ENCODE peak calls at places on chromosome 16, in nine cellular contexts. O is astrocyte of the spinal cord; P is GM12865; L is adrenal gland; H is AG10803; V is esophagus squamous epithelium; C is mammary epithelial cell; F is bronchial epithelial cell; T is CD8-positive, alpha-beta T cell. Q is an unnamed sample.

GRCh38 chr16:58236231-58236690 is 38.4 kb upstream of the CSNK2A2 start:
- DNase-seq in O (peak; percentile 39), P (peak; percentile 76), L (peak; percentile 61), H (peak; percentile 48), V (no peak), C (peak; percentile 61), F (peak; percentile 68), T (peak; percentile 10), Q (peak; percentile 58)

GRCh38 chr16:11306997-11307638 is 26.0 kb upstream of the PRM1 start:
- DNase-seq in O (no peak), P (peak; percentile 76), L (no peak), H (no peak), V (no peak), C (no peak), F (peak; percentile 11), T (no peak), Q (no peak)

GRCh38 chr16:27235938-27236245 is 32.6 kb downstream of the KDM8 start:
- DNase-seq in O (no peak), P (no peak), L (no peak), H (no peak), V (no peak), C (no peak), F (no peak), T (no peak), Q (no peak)

GRCh38 chr16:69741519-69741918 is 13.2 kb downstream of the NOB1 start:
- DNase-seq in O (peak; percentile 40), P (no peak), L (no peak), H (no peak), V (no peak), C (peak; percentile 16), F (peak; percentile 49), T (no peak), Q (peak; percentile 51)

GRCh38 chr16:47416869-47417268 is 44.0 kb downstream of the ITFG1 start:
- DNase-seq in O (no peak), P (no peak), L (no peak), H (no peak), V (no peak), C (no peak), F (no peak), T (no peak), Q (no peak)

GRCh38 chr16:73311857-73312723 is 264.2 kb upstream of the ZFHX3 start:
- DNase-seq in O (no peak), P (no peak), L (peak; percentile 62), H (no peak), V (no peak), C (no peak), F (no peak), T (no peak), Q (no peak)

GRCh38 chr16:48405907-48406306 is 20.7 kb upstream of the SIAH1 start:
- DNase-seq in O (no peak), P (no peak), L (no peak), H (no peak), V (no peak), C (no peak), F (no peak), T (no peak), Q (no peak)

GRCh38 chr16:80299416-80299815 is 241.4 kb upstream of the DYNLRB2 start:
- DNase-seq in O (no peak), P (no peak), L (no peak), H (peak; percentile 46), V (no peak), C (no peak), F (no peak), T (no peak), Q (no peak)

GRCh38 chr16:88009566-88010342 is 58.5 kb downstream of the BANP start:
- DNase-seq in O (no peak), P (no peak), L (no peak), H (no peak), V (no peak), C (no peak), F (no peak), T (no peak), Q (no peak)

GRCh38 chr16:22050963-22051362 is 41.4 kb upstream of the VWA3A start:
- DNase-seq in O (no peak), P (no peak), L (no peak), H (no peak), V (no peak), C (peak; percentile 71), F (peak; percentile 68), T (no peak), Q (no peak)

GRCh38 chr16:68921654-68922053 is 78.3 kb downstream of the TANGO6 start:
- DNase-seq in O (peak; percentile 51), P (no peak), L (no peak), H (no peak), V (no peak), C (peak; percentile 96), F (peak; percentile 99), T (no peak), Q (peak; percentile 51)

GRCh38 chr16:54605536-54606066 is 319.0 kb upstream of the IRX3 start:
- DNase-seq in O (no peak), P (no peak), L (no peak), H (no peak), V (no peak), C (no peak), F (no peak), T (no peak), Q (no peak)

GRCh38 chr16:57029161-57030160 is 40.1 kb downstream of the NLRC5 start:
- DNase-seq in O (peak; percentile 79), P (no peak), L (no peak), H (peak; percentile 40), V (no peak), C (peak; percentile 60), F (peak; percentile 84), T (no peak), Q (peak; percentile 53)

GRCh38 chr16:55294947-55295346 is 29.1 kb upstream of the IRX6 start:
- DNase-seq in O (no peak), P (no peak), L (no peak), H (peak; percentile 56), V (no peak), C (peak; percentile 59), F (peak; percentile 59), T (no peak), Q (peak; percentile 7)

GRCh38 chr16:51952500-51952899 is 594.4 kb downstream of the TOX3 start:
- DNase-seq in O (no peak), P (no peak), L (no peak), H (peak; percentile 5), V (no peak), C (no peak), F (no peak), T (no peak), Q (no peak)

GRCh38 chr16:50683689-50684374 is 2.7 kb upstream of the SNX20 start:
- DNase-seq in O (no peak), P (peak; percentile 92), L (no peak), H (no peak), V (no peak), C (no peak), F (no peak), T (peak; percentile 17), Q (no peak)

DNA sequence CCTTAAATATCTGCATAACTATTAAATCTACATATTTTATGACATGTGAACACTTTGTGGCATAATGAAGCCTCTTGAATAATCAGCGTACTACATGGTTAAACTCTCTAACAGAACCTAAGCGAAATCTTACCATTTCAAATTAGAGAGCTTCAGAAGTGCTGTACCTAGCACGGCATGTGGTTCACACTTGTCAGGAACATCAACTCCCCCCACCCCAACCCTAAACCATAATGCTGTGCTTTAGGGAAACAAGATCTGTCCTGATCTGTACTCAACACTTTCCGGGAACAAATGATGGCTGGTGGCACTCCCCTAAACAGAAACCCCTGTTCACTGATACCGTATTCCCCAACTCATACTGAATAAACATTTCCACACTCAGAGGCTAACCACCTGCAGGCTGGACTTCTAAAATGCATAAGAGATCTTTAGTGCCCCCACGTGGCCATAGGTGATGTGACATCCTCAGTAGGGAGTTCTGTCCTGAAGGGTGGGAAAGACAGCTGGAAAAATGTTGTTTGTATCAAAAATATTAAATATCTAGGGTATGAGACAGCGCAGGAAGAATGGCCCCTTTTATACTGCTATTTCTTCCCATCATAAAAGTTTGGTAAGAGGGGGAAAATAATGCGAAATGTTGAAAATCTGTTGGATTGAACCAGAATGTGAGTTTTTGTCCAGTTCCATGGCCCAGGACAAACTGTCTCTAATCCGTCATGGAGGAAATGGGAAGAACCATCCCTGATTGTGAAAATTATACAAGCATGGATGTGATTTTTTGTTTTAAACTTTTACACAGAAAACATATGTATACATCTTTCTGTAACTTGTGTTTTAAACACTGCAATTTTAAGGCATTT is 88.6 kb downstream of the USP31 start:
- DNase-seq in O (peak; percentile 73), P (peak; percentile 67), L (peak; percentile 63), H (peak; percentile 68), V (no peak), C (peak; percentile 57), F (peak; percentile 69), T (peak; percentile 5), Q (peak; percentile 72)
- TF ChIP-seq CTCF in O (peak; percentile 86), P (peak; percentile 82), L (peak; percentile 69), H (peak; percentile 97), V (peak; percentile 69), C (peak; percentile 90), F (peak; percentile 71), T (peak; percentile 82), Q (peak; percentile 86)

GRCh38 chr16:89944773-89945172 is 3.8 kb upstream of the DEF8 start:
- DNase-seq in O (no peak), P (peak; percentile 72), L (no peak), H (no peak), V (no peak), C (no peak), F (no peak), T (no peak), Q (no peak)
- TF ChIP-seq CTCF in O (no peak), P (no peak), L (no peak), H (no peak), V (no peak), C (no peak), F (no peak), T (no peak), Q (no peak)

GRCh38 chr16:23343643-23344612 is 41.8 kb downstream of the SCNN1B start:
- DNase-seq in O (no peak), P (no peak), L (no peak), H (no peak), V (no peak), C (no peak), F (no peak), T (no peak), Q (no peak)

GRCh38 chr16:23345237-23345636 is 43.1 kb downstream of the SCNN1B start:
- DNase-seq in O (no peak), P (no peak), L (no peak), H (no peak), V (no peak), C (no peak), F (no peak), T (no peak), Q (no peak)

GRCh38 chr16:23339781-23340180 is 37.7 kb downstream of the SCNN1B start:
- DNase-seq in O (no peak), P (no peak), L (no peak), H (no peak), V (no peak), C (peak; percentile 85), F (peak; percentile 47), T (no peak), Q (no peak)

GRCh38 chr16:23337836-23338550 is 35.9 kb downstream of the SCNN1B start:
- DNase-seq in O (no peak), P (no peak), L (no peak), H (no peak), V (no peak), C (no peak), F (no peak), T (no peak), Q (no peak)

GRCh38 chr16:23342083-23342640 is 40.1 kb downstream of the SCNN1B start:
- DNase-seq in O (no peak), P (no peak), L (no peak), H (no peak), V (no peak), C (no peak), F (peak; percentile 15), T (no peak), Q (no peak)
- TF ChIP-seq CTCF in O (no peak), P (no peak), L (no peak), H (no peak), V (no peak), C (no peak), F (no peak), T (no peak), Q (no peak)

GRCh38 chr16:6725634-6726331 is 606.9 kb upstream of the RBFOX1 start:
- DNase-seq in O (no peak), P (no peak), L (no peak), H (no peak), V (no peak), C (no peak), F (no peak), T (no peak), Q (no peak)
- TF ChIP-seq CTCF in O (no peak), P (no peak), L (no peak), H (no peak), V (no peak), C (no peak), F (no peak), T (no peak), Q (no peak)

Q was measured in fibroblast of mammary gland.